ENCODE peak calls at places on chromosome 3, in four cellular contexts. One of them, this sample, is unnamed.

GRCh38 chr3:100114413-100115030 is at the start of gene FILIP1L:
- DNase-seq in HepG2: peak; percentile 42
- DNase-seq in IMR-90: no peak
- DNase-seq in K562: no peak
- DNase-seq in this sample: no peak

GRCh38 chr3:127784865-127785710 is 37.2 kb downstream of the MGLL start:
- DNase-seq in HepG2: no peak
- DNase-seq in IMR-90: no peak
- DNase-seq in K562: no peak
- DNase-seq in this sample: no peak

GRCh38 chr3:43286115-43286885 is at the start of gene SNRK:
- DNase-seq in HepG2: peak; percentile 53
- DNase-seq in IMR-90: peak; percentile 64
- DNase-seq in K562: peak; percentile 89
- DNase-seq in this sample: peak; percentile 68

GRCh38 chr3:38609386-38610111 is 39.9 kb downstream of the SCN5A start:
- DNase-seq in HepG2: no peak
- DNase-seq in K562: no peak
- DNase-seq in IMR-90: no peak
- DNase-seq in this sample: no peak

GRCh38 chr3:58237940-58238681 is 519 bp downstream of the ABHD6 start:
- DNase-seq in HepG2: peak; percentile 48
- DNase-seq in K562: peak; percentile 56
- DNase-seq in IMR-90: peak; percentile 21
- DNase-seq in this sample: no peak

GRCh38 chr3:100900671-100901070 is 92.5 kb downstream of the ABI3BP start:
- DNase-seq in HepG2: no peak
- DNase-seq in K562: no peak
- DNase-seq in IMR-90: peak; percentile 30
- DNase-seq in this sample: no peak

GRCh38 chr3:111159391-111159790 is 87.8 kb downstream of the NECTIN3 start:
- DNase-seq in IMR-90: peak; percentile 28
- DNase-seq in K562: no peak
- DNase-seq in HepG2: no peak
- DNase-seq in this sample: no peak

GRCh38 chr3:149547954-149548728 is 73.6 kb downstream of the TM4SF4 start:
- DNase-seq in K562: no peak
- DNase-seq in HepG2: peak; percentile 58
- DNase-seq in IMR-90: peak; percentile 90
- DNase-seq in this sample: peak; percentile 95

GRCh38 chr3:168161696-168162095 is 66.0 kb upstream of the GOLIM4 start:
- DNase-seq in K562: no peak
- DNase-seq in IMR-90: no peak
- DNase-seq in HepG2: no peak
- DNase-seq in this sample: no peak

GRCh38 chr3:162295323-162295983 is 798.8 kb downstream of the OTOL1 start:
- DNase-seq in HepG2: no peak
- DNase-seq in K562: no peak
- DNase-seq in IMR-90: peak; percentile 97
- DNase-seq in this sample: peak; percentile 52

GRCh38 chr3:182325213-182325941 is 467.9 kb upstream of the ATP11B start:
- DNase-seq in K562: no peak
- DNase-seq in IMR-90: no peak
- DNase-seq in HepG2: no peak
- DNase-seq in this sample: no peak

GRCh38 chr3:139534992-139535879 is 4.3 kb downstream of the RBP1 start:
- DNase-seq in K562: peak; percentile 54
- DNase-seq in IMR-90: peak; percentile 79
- DNase-seq in HepG2: peak; percentile 44
- DNase-seq in this sample: no peak

GRCh38 chr3:160771811-160772459 is 15.9 kb downstream of the PPM1L start:
- DNase-seq in HepG2: no peak
- DNase-seq in K562: no peak
- DNase-seq in IMR-90: no peak
- DNase-seq in this sample: no peak

GRCh38 chr3:11898611-11899325 is 52.1 kb upstream of the TAMM41 start:
- DNase-seq in IMR-90: no peak
- DNase-seq in HepG2: no peak
- DNase-seq in K562: no peak
- DNase-seq in this sample: no peak

GRCh38 chr3:160134964-160135363 is 90.3 kb upstream of the C3orf80 start:
- DNase-seq in IMR-90: peak; percentile 75
- DNase-seq in K562: no peak
- DNase-seq in HepG2: no peak
- DNase-seq in this sample: no peak

GRCh38 chr3:142890592-142890991 is 1.7 kb upstream of the PCOLCE2 start:
- DNase-seq in HepG2: no peak
- DNase-seq in IMR-90: no peak
- DNase-seq in K562: no peak
- DNase-seq in this sample: no peak

GRCh38 chr3:30042274-30042859 is 564.0 kb upstream of the TGFBR2 start:
- DNase-seq in K562: peak; percentile 28
- DNase-seq in IMR-90: peak; percentile 79
- DNase-seq in HepG2: peak; percentile 66
- DNase-seq in this sample: peak; percentile 41

GRCh38 chr3:136818851-136819783 is at the start of gene SLC35G2:
- DNase-seq in HepG2: peak; percentile 55
- DNase-seq in IMR-90: peak; percentile 89
- DNase-seq in K562: peak; percentile 63
- DNase-seq in this sample: peak; percentile 66

GRCh38 chr3:114650808-114651207 is 357.0 kb downstream of the TIGIT start:
- DNase-seq in HepG2: peak; percentile 1
- DNase-seq in IMR-90: peak; percentile 73
- DNase-seq in K562: no peak
- DNase-seq in this sample: no peak

GRCh38 chr3:25831578-25831977 is 41.7 kb downstream of the OXSM start:
- DNase-seq in HepG2: no peak
- DNase-seq in K562: peak; percentile 11
- DNase-seq in IMR-90: peak; percentile 58
- DNase-seq in this sample: peak; percentile 42

GRCh38 chr3:70885636-70886035 is 573.2 kb upstream of the MDFIC2 start:
- DNase-seq in K562: peak; percentile 9
- DNase-seq in IMR-90: no peak
- DNase-seq in HepG2: peak; percentile 18
- DNase-seq in this sample: no peak

GRCh38 chr3:25711090-25711489 is 46.4 kb upstream of the TOP2B start:
- DNase-seq in IMR-90: no peak
- DNase-seq in HepG2: no peak
- DNase-seq in K562: no peak
- DNase-seq in this sample: no peak

GRCh38 chr3:121989943-121990342 is 32.1 kb downstream of the ILDR1 start:
- DNase-seq in HepG2: no peak
- DNase-seq in K562: no peak
- DNase-seq in IMR-90: no peak
- DNase-seq in this sample: no peak

GRCh38 chr3:64332461-64333350 is 107.4 kb upstream of the PRICKLE2 start:
- DNase-seq in IMR-90: peak; percentile 71
- DNase-seq in HepG2: no peak
- DNase-seq in K562: no peak
- DNase-seq in this sample: no peak
- TF ChIP-seq RAD21 in IMR-90: no peak
- TF ChIP-seq RAD21 in HepG2: no peak
- TF ChIP-seq RAD21 in K562: no peak
- TF ChIP-seq RAD21 in this sample: no peak

GRCh38 chr3:14861451-14862302 is 42.9 kb downstream of the FGD5 start:
- DNase-seq in IMR-90: no peak
- DNase-seq in HepG2: no peak
- DNase-seq in K562: no peak
- DNase-seq in this sample: no peak

GRCh38 chr3:14862661-14863230 is 44.0 kb downstream of the FGD5 start:
- DNase-seq in IMR-90: no peak
- DNase-seq in HepG2: no peak
- DNase-seq in K562: no peak
- DNase-seq in this sample: no peak

GRCh38 chr3:14863324-14864100 is 44.8 kb downstream of the FGD5 start:
- DNase-seq in HepG2: no peak
- DNase-seq in IMR-90: no peak
- DNase-seq in K562: no peak
- DNase-seq in this sample: no peak

GRCh38 chr3:14862303-14862660 is 43.5 kb downstream of the FGD5 start:
- DNase-seq in HepG2: no peak
- DNase-seq in IMR-90: no peak
- DNase-seq in K562: no peak
- DNase-seq in this sample: no peak

GRCh38 chr3:14861031-14861430 is 42.3 kb downstream of the FGD5 start:
- DNase-seq in IMR-90: no peak
- DNase-seq in HepG2: no peak
- DNase-seq in K562: no peak
- DNase-seq in this sample: no peak
- TF ChIP-seq RAD21 in IMR-90: no peak
- TF ChIP-seq RAD21 in HepG2: no peak
- TF ChIP-seq RAD21 in K562: no peak
- TF ChIP-seq RAD21 in this sample: no peak

GRCh38 chr3:14122301-14122700 is 2.4 kb downstream of the CHCHD4 start:
- DNase-seq in HepG2: no peak
- DNase-seq in IMR-90: no peak
- DNase-seq in K562: no peak
- DNase-seq in this sample: no peak

GRCh38 chr3:14121859-14122258 is 2.8 kb downstream of the CHCHD4 start:
- DNase-seq in IMR-90: no peak
- DNase-seq in HepG2: no peak
- DNase-seq in K562: no peak
- DNase-seq in this sample: no peak

GRCh38 chr3:14124615-14125192 is at the start of the genes CHCHD4 and TMEM43:
- DNase-seq in K562: peak; percentile 100
- DNase-seq in HepG2: peak; percentile 99
- DNase-seq in IMR-90: peak; percentile 99
- DNase-seq in this sample: peak; percentile 99

GRCh38 chr3:14124223-14124614 is 451 bp downstream of the CHCHD4 start:
- DNase-seq in IMR-90: no peak
- DNase-seq in K562: peak; percentile 85
- DNase-seq in HepG2: peak; percentile 60
- DNase-seq in this sample: peak; percentile 57

GRCh38 chr3:14123308-14124222 is 1.1 kb downstream of the CHCHD4 start:
- DNase-seq in K562: peak; percentile 67
- DNase-seq in HepG2: no peak
- DNase-seq in IMR-90: no peak
- DNase-seq in this sample: no peak
- TF ChIP-seq RAD21 in K562: peak; percentile 34
- TF ChIP-seq RAD21 in HepG2: no peak
- TF ChIP-seq RAD21 in IMR-90: no peak
- TF ChIP-seq RAD21 in this sample: no peak

GRCh38 chr3:46538803-46539442 is 27.2 kb downstream of the LRRC2 start:
- DNase-seq in K562: no peak
- DNase-seq in HepG2: no peak
- DNase-seq in IMR-90: peak; percentile 83
- DNase-seq in this sample: no peak

GRCh38 chr3:46535746-46536145 is 30.4 kb downstream of the LRRC2 start:
- DNase-seq in HepG2: no peak
- DNase-seq in K562: no peak
- DNase-seq in IMR-90: no peak
- DNase-seq in this sample: no peak

GRCh38 chr3:46537789-46538188 is 28.3 kb downstream of the LRRC2 start:
- DNase-seq in K562: no peak
- DNase-seq in HepG2: no peak
- DNase-seq in IMR-90: no peak
- DNase-seq in this sample: no peak

GRCh38 chr3:46536758-46537157 is 29.3 kb downstream of the LRRC2 start:
- DNase-seq in K562: no peak
- DNase-seq in IMR-90: no peak
- DNase-seq in HepG2: no peak
- DNase-seq in this sample: no peak

DNA sequence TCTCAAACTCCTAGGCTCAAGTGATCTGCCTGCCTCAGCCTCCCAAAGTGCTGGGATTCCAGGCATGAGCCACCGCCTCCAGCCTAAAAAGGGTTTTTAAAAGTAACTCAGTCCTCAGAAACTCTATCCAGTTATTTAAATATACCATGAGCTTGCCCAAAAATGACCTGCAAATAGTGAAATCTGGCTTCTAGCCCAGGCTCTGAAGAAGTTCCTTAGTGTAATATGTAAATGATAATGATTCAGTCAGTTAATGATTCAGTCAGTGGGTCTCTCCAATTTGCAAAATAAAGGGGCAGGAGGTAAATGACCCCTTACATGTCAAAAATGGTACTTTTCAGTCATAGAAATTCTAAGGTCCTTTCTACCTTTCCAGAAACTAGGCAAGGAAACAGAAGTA is 28.8 kb downstream of the LRRC2 start:
- DNase-seq in K562: no peak
- DNase-seq in IMR-90: peak; percentile 45
- DNase-seq in HepG2: no peak
- DNase-seq in this sample: no peak
- TF ChIP-seq RAD21 in K562: no peak
- TF ChIP-seq RAD21 in IMR-90: no peak
- TF ChIP-seq RAD21 in HepG2: no peak
- TF ChIP-seq RAD21 in this sample: no peak

GRCh38 chr3:72900048-72900447 is 12.2 kb downstream of the GXYLT2 start:
- DNase-seq in HepG2: no peak
- DNase-seq in K562: no peak
- DNase-seq in IMR-90: no peak
- DNase-seq in this sample: no peak
- TF ChIP-seq RAD21 in HepG2: no peak
- TF ChIP-seq RAD21 in K562: no peak
- TF ChIP-seq RAD21 in IMR-90: no peak
- TF ChIP-seq RAD21 in this sample: no peak

GRCh38 chr3:61381745-61382392 is 130.6 kb upstream of the FHIT start:
- DNase-seq in K562: peak; percentile 21
- DNase-seq in HepG2: peak; percentile 35
- DNase-seq in IMR-90: peak; percentile 7
- DNase-seq in this sample: peak; percentile 7
- TF ChIP-seq RAD21 in K562: peak; percentile 66
- TF ChIP-seq RAD21 in HepG2: peak; percentile 34
- TF ChIP-seq RAD21 in IMR-90: peak; percentile 35
- TF ChIP-seq RAD21 in this sample: no peak

DNA sequence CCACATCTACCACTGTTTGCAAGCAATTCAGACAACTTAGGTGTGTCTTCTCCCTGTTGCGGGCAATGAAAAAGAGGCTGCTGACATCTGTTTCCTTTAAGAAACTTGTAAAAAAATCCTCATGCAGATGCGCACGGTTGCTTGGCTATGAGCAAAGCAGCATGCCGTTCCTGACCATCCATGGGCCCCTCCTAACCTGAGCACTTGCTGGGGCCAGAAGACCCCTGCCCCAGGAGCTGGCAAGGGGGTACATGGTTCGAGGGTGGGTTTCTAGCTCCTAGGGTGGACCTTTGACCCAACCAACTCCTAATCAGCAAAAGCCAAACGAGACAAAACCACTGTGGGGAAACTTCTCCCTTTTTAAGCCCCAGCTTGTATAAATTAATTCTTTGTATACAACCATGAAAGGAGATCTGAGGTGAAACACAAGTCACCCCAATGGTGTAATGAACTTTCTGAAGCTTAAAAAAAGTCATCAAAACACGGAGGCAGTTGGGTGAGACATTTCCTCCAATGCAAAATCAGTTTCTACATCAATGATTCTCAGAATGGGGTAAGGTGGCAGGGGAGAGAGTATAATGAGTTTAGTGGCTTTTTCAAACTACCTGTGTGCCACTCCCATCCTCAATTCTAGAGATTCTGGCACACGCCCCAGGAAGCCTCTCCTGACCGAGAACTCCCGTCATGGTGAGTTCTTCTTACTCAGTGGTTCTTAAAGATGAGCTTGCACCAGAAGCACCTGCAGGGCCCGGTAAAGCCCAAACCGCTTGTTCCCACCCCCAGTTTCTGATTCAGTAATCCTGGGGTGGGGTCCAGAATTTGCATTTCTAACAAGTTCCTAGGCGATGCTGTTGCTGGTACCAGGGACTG is 44.1 kb downstream of the CPN2 start:
- DNase-seq in IMR-90: no peak
- DNase-seq in K562: no peak
- DNase-seq in HepG2: no peak
- DNase-seq in this sample: no peak
- TF ChIP-seq RAD21 in IMR-90: no peak
- TF ChIP-seq RAD21 in K562: no peak
- TF ChIP-seq RAD21 in HepG2: no peak
- TF ChIP-seq RAD21 in this sample: no peak